ENCODE peak calls at places on chromosomes 5 and 9, in four cellular contexts. One of them, this sample, is unnamed. For H3K9me3, the result is how much of the 10 kb centered on the place peaks cover.

GRCh38 chr9:77841739-77842386 is 189.7 kb downstream of the GNAQ start:
- DNase-seq in GM23248: no peak
- DNase-seq in CD4-positive, alpha-beta T cell: no peak
- DNase-seq in hepatocyte: no peak
- DNase-seq in this sample: no peak

GRCh38 chr5:53323943-53324642 is 156.3 kb upstream of the FST start:
- DNase-seq in CD4-positive, alpha-beta T cell: no peak
- DNase-seq in GM23248: no peak
- DNase-seq in hepatocyte: no peak
- DNase-seq in this sample: no peak

GRCh38 chr5:135821061-135821781 is 13.2 kb upstream of the SLC25A48 start:
- DNase-seq in GM23248: peak
- DNase-seq in hepatocyte: no peak
- DNase-seq in CD4-positive, alpha-beta T cell: no peak
- DNase-seq in this sample: no peak

GRCh38 chr5:139371482-139372435 is 11.3 kb downstream of the SLC23A1 start:
- DNase-seq in CD4-positive, alpha-beta T cell: no peak
- DNase-seq in hepatocyte: no peak
- DNase-seq in GM23248: no peak
- DNase-seq in this sample: no peak

GRCh38 chr5:33491941-33492340 is 51.2 kb downstream of the TARS1 start:
- DNase-seq in CD4-positive, alpha-beta T cell: no peak
- DNase-seq in hepatocyte: no peak
- DNase-seq in GM23248: peak
- DNase-seq in this sample: no peak

GRCh38 chr5:81425569-81425968 is 31.6 kb upstream of the ACOT12 start:
- DNase-seq in GM23248: peak
- DNase-seq in CD4-positive, alpha-beta T cell: no peak
- DNase-seq in hepatocyte: peak
- DNase-seq in this sample: no peak

GRCh38 chr5:138488481-138488945 is 23.2 kb downstream of the EGR1 start:
- DNase-seq in GM23248: peak
- DNase-seq in hepatocyte: peak
- DNase-seq in CD4-positive, alpha-beta T cell: no peak
- DNase-seq in this sample: no peak

GRCh38 chr9:7206221-7206758 is 448.5 kb downstream of the KDM4C start:
- DNase-seq in hepatocyte: no peak
- DNase-seq in CD4-positive, alpha-beta T cell: no peak
- DNase-seq in GM23248: no peak
- DNase-seq in this sample: no peak

GRCh38 chr5:23523031-23523430 is 15.6 kb downstream of the PRDM9 start:
- DNase-seq in hepatocyte: no peak
- DNase-seq in CD4-positive, alpha-beta T cell: no peak
- DNase-seq in GM23248: no peak
- DNase-seq in this sample: no peak

GRCh38 chr5:21918451-21918850 is 934.7 kb downstream of the CDH12 start:
- DNase-seq in GM23248: no peak
- DNase-seq in CD4-positive, alpha-beta T cell: no peak
- DNase-seq in hepatocyte: no peak
- DNase-seq in this sample: no peak

GRCh38 chr5:5719292-5719691 is 296.8 kb downstream of the ICE1 start:
- DNase-seq in GM23248: no peak
- DNase-seq in CD4-positive, alpha-beta T cell: no peak
- DNase-seq in hepatocyte: no peak
- DNase-seq in this sample: no peak

GRCh38 chr5:35136386-35136785 is 88.6 kb upstream of the AGXT2 start:
- DNase-seq in hepatocyte: peak
- DNase-seq in GM23248: peak
- DNase-seq in CD4-positive, alpha-beta T cell: no peak
- DNase-seq in this sample: no peak

GRCh38 chr5:2187687-2188086 is 305.0 kb upstream of the IRX4 start:
- DNase-seq in CD4-positive, alpha-beta T cell: no peak
- DNase-seq in GM23248: no peak
- DNase-seq in hepatocyte: no peak
- DNase-seq in this sample: no peak

GRCh38 chr5:2185646-2186471 is 303.1 kb upstream of the IRX4 start:
- DNase-seq in hepatocyte: no peak
- DNase-seq in CD4-positive, alpha-beta T cell: no peak
- DNase-seq in GM23248: no peak
- DNase-seq in this sample: no peak

GRCh38 chr5:2186472-2187015 is 303.8 kb upstream of the IRX4 start:
- DNase-seq in hepatocyte: no peak
- DNase-seq in GM23248: no peak
- DNase-seq in CD4-positive, alpha-beta T cell: no peak
- DNase-seq in this sample: no peak

GRCh38 chr5:2188137-2188536 is 305.4 kb upstream of the IRX4 start:
- DNase-seq in CD4-positive, alpha-beta T cell: no peak
- DNase-seq in GM23248: no peak
- DNase-seq in hepatocyte: no peak
- DNase-seq in this sample: no peak

GRCh38 chr5:2187156-2187555 is 304.4 kb upstream of the IRX4 start:
- DNase-seq in CD4-positive, alpha-beta T cell: no peak
- DNase-seq in hepatocyte: no peak
- DNase-seq in GM23248: no peak
- DNase-seq in this sample: no peak
- H3K9me3 ChIP-seq in CD4-positive, alpha-beta T cell: under half
- H3K9me3 ChIP-seq in hepatocyte: under half
- H3K9me3 ChIP-seq in GM23248: under half
- H3K9me3 ChIP-seq in this sample: under half

GRCh38 chr5:3282841-3283240 is 312.8 kb upstream of the IRX1 start:
- DNase-seq in GM23248: no peak
- DNase-seq in CD4-positive, alpha-beta T cell: no peak
- DNase-seq in hepatocyte: no peak
- DNase-seq in this sample: no peak
- H3K9me3 ChIP-seq in GM23248: under half
- H3K9me3 ChIP-seq in CD4-positive, alpha-beta T cell: under half
- H3K9me3 ChIP-seq in hepatocyte: under half
- H3K9me3 ChIP-seq in this sample: under half

DNA sequence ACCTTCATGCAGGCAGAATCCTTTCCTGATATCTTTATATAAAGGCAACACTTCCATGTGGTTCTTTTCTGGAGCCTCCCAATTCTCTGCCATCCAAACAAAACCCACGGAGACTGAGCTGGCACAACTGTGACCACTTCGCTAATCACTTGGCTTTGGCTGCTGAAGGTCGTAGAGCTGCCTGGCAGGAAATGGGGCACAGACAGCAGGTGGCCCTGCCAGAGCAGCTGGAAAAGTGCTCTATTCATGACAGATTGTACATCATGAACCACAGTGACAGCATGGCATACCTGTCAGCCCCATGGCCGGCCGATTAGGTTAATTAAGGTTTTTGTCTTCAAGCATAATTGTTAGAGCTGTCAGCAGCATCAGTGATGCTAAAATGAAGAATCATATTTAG is 141.9 kb upstream of the ANKRD55 start:
- DNase-seq in GM23248: no peak
- DNase-seq in hepatocyte: no peak
- DNase-seq in CD4-positive, alpha-beta T cell: no peak
- DNase-seq in this sample: no peak
- H3K9me3 ChIP-seq in GM23248: under half
- H3K9me3 ChIP-seq in hepatocyte: under half
- H3K9me3 ChIP-seq in CD4-positive, alpha-beta T cell: under half
- H3K9me3 ChIP-seq in this sample: under half

DNA sequence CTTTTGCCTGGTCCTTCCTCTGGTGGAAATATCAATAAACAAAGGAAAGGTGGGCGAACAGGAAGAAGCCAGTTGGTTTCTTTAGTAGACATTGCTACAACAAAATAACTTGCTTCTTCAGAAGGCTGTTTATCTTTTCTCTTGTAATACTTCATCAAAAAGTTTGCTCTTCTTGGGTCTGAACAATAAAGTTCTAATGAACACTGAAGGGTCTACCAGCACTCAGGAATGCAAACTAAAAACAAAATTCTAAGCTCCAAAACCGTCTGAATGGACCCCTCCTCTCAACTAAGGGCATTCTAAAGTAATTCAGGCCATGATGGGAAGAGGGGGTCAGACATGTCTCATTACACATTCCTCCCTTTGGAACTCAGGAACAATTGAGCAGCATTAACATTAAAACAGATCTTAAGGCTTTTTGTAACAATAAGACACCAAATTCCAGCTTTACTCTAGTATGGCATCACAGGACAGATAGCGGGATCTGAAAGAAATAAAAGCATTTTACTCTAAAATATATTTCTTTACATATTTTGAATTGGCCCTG is 2.3 kb downstream of the TBCA start:
- DNase-seq in GM23248: peak
- DNase-seq in hepatocyte: no peak
- DNase-seq in CD4-positive, alpha-beta T cell: no peak
- DNase-seq in this sample: no peak
- H3K9me3 ChIP-seq in GM23248: under half
- H3K9me3 ChIP-seq in hepatocyte: under half
- H3K9me3 ChIP-seq in CD4-positive, alpha-beta T cell: under half
- H3K9me3 ChIP-seq in this sample: under half

GRCh38 chr5:2704806-2705645 is 46.5 kb downstream of the IRX2 start:
- DNase-seq in hepatocyte: no peak
- DNase-seq in CD4-positive, alpha-beta T cell: no peak
- DNase-seq in GM23248: no peak
- DNase-seq in this sample: no peak
- H3K9me3 ChIP-seq in hepatocyte: under half
- H3K9me3 ChIP-seq in CD4-positive, alpha-beta T cell: under half
- H3K9me3 ChIP-seq in GM23248: under half
- H3K9me3 ChIP-seq in this sample: under half

DNA sequence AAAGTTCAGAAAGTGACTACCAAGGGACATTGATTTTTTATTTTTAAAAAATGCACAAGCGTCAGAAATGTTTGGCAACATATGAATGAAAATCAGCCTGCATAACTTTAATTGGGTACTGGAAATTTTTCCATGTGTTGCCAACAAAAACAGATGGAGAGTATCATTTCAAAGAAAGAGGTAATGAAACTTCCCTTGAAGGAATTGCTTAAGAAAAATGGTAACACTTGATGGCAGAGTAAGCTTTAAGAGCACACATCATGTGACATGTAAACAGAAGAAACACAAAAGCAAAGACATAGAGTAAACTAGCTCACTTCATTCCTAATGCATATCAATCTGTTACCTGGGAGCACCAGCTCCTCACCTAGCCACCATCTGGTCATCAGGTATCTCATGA is 47.1 kb downstream of the OR2K2 start:
- DNase-seq in hepatocyte: no peak
- DNase-seq in GM23248: no peak
- DNase-seq in CD4-positive, alpha-beta T cell: no peak
- DNase-seq in this sample: no peak
- H3K9me3 ChIP-seq in hepatocyte: under half
- H3K9me3 ChIP-seq in GM23248: under half
- H3K9me3 ChIP-seq in CD4-positive, alpha-beta T cell: under half
- H3K9me3 ChIP-seq in this sample: under half

This sample was measured in T-helper 17 cell.